ENCODE peak calls at places on chromosome 7, in seven cellular contexts. L is endodermal cell, A is heart left ventricle, Q is tibial artery, G is BE2C, S is fibroblast of lung, E is A549. H is an unnamed sample.
A peak's percentile ranks its signal among the peaks of the same experiment; 100 is the strongest.

GRCh38 chr7:136709876-136710275 is 158.6 kb upstream of the CHRM2 start:
- DNase-seq in L (no peak), A (no peak), Q (no peak), G (peak; percentile 15), S (no peak), E (no peak), H (no peak)

GRCh38 chr7:15554081-15554480 is 7.7 kb downstream of the AGMO start:
- DNase-seq in L (no peak), A (no peak), Q (no peak), G (no peak), S (peak; percentile 38), E (no peak), H (no peak)

GRCh38 chr7:12064716-12065115 is 146.4 kb upstream of the TMEM106B start:
- DNase-seq in L (no peak), A (no peak), Q (no peak), G (no peak), S (peak; percentile 6), E (no peak), H (no peak)

GRCh38 chr7:39985398-39985918 is 35.4 kb downstream of the CDK13 start:
- DNase-seq in L (no peak), A (no peak), Q (no peak), G (no peak), S (no peak), E (no peak), H (no peak)

GRCh38 chr7:117122536-117122935 is 169.2 kb downstream of the ST7 start:
- DNase-seq in L (no peak), A (no peak), Q (no peak), G (no peak), S (no peak), E (no peak), H (no peak)

GRCh38 chr7:69739182-69739581 is 140.9 kb downstream of the AUTS2 start:
- DNase-seq in L (no peak), A (no peak), Q (no peak), G (no peak), S (peak; percentile 43), E (no peak), H (no peak)

GRCh38 chr7:32336726-32337125 is 153.5 kb downstream of the LSM5 start:
- DNase-seq in L (no peak), A (no peak), Q (no peak), G (no peak), S (no peak), E (no peak), H (no peak)

GRCh38 chr7:40499718-40500117 is 364.9 kb downstream of the SUGCT start:
- DNase-seq in L (no peak), A (no peak), Q (no peak), G (no peak), S (peak; percentile 66), E (no peak), H (no peak)

GRCh38 chr7:55309040-55309991 is 55.8 kb upstream of the LANCL2 start:
- DNase-seq in L (no peak), A (no peak), Q (no peak), G (no peak), S (peak; percentile 19), E (no peak), H (no peak)

GRCh38 chr7:129958643-129959479 is 6.1 kb upstream of the UBE2H start:
- DNase-seq in L (peak; percentile 56), A (peak; percentile 32), Q (no peak), G (peak; percentile 72), S (peak; percentile 79), E (peak; percentile 90), H (peak; percentile 85)

GRCh38 chr7:145919712-145920111 is 196.9 kb upstream of the CNTNAP2 start:
- DNase-seq in L (no peak), A (no peak), Q (no peak), G (no peak), S (no peak), E (no peak), H (no peak)

GRCh38 chr7:145916776-145917175 is 199.8 kb upstream of the CNTNAP2 start:
- DNase-seq in L (no peak), A (no peak), Q (no peak), G (no peak), S (no peak), E (no peak), H (no peak)

GRCh38 chr7:145909956-145910611 is 206.5 kb upstream of the CNTNAP2 start:
- DNase-seq in L (no peak), A (no peak), Q (no peak), G (no peak), S (no peak), E (no peak), H (no peak)

GRCh38 chr7:145915679-145916078 is 200.9 kb upstream of the CNTNAP2 start:
- DNase-seq in L (no peak), A (no peak), Q (no peak), G (no peak), S (no peak), E (no peak), H (no peak)
- TF ChIP-seq CTCF in L (no peak), A (no peak), Q (no peak), G (no peak), S (no peak), E (no peak), H (no peak)

GRCh38 chr7:105389090-105389650 is 449 bp upstream of the SRPK2 start:
- DNase-seq in L (peak; percentile 81), A (peak; percentile 41), Q (peak; percentile 68), G (peak; percentile 70), S (peak; percentile 56), E (peak; percentile 89), H (peak; percentile 68)

GRCh38 chr7:105388373-105389089 is at the start of gene SRPK2:
- DNase-seq in L (peak; percentile 93), A (peak; percentile 80), Q (peak; percentile 83), G (peak; percentile 90), S (peak; percentile 70), E (peak; percentile 78), H (peak; percentile 86)

GRCh38 chr7:105391429-105391828 is 2.7 kb upstream of the SRPK2 start:
- DNase-seq in L (no peak), A (no peak), Q (no peak), G (no peak), S (no peak), E (no peak), H (no peak)

GRCh38 chr7:105389889-105390288 is 1.2 kb upstream of the SRPK2 start:
- DNase-seq in L (no peak), A (no peak), Q (no peak), G (no peak), S (no peak), E (no peak), H (no peak)

GRCh38 chr7:105387621-105388372 is 924 bp downstream of the SRPK2 start:
- DNase-seq in L (peak; percentile 83), A (peak; percentile 60), Q (peak; percentile 69), G (peak; percentile 82), S (peak; percentile 54), E (peak; percentile 71), H (peak; percentile 68)
- TF ChIP-seq CTCF in L (no peak), A (no peak), Q (no peak), G (no peak), S (no peak), E (no peak), H (no peak)

GRCh38 chr7:36388423-36388822 is 1.2 kb upstream of the ANLN start:
- DNase-seq in L (no peak), A (no peak), Q (no peak), G (no peak), S (no peak), E (no peak), H (no peak)

GRCh38 chr7:36387437-36388345 is 2.0 kb upstream of the ANLN start:
- DNase-seq in L (no peak), A (no peak), Q (no peak), G (no peak), S (no peak), E (peak; percentile 31), H (no peak)

GRCh38 chr7:36389371-36390198 is at the start of gene ANLN:
- DNase-seq in L (peak; percentile 97), A (peak; percentile 91), Q (peak; percentile 97), G (peak; percentile 93), S (peak; percentile 94), E (peak; percentile 93), H (peak; percentile 95)

GRCh38 chr7:36391436-36392198 is 2.0 kb downstream of the ANLN start:
- DNase-seq in L (no peak), A (no peak), Q (no peak), G (no peak), S (no peak), E (no peak), H (no peak)

DNA sequence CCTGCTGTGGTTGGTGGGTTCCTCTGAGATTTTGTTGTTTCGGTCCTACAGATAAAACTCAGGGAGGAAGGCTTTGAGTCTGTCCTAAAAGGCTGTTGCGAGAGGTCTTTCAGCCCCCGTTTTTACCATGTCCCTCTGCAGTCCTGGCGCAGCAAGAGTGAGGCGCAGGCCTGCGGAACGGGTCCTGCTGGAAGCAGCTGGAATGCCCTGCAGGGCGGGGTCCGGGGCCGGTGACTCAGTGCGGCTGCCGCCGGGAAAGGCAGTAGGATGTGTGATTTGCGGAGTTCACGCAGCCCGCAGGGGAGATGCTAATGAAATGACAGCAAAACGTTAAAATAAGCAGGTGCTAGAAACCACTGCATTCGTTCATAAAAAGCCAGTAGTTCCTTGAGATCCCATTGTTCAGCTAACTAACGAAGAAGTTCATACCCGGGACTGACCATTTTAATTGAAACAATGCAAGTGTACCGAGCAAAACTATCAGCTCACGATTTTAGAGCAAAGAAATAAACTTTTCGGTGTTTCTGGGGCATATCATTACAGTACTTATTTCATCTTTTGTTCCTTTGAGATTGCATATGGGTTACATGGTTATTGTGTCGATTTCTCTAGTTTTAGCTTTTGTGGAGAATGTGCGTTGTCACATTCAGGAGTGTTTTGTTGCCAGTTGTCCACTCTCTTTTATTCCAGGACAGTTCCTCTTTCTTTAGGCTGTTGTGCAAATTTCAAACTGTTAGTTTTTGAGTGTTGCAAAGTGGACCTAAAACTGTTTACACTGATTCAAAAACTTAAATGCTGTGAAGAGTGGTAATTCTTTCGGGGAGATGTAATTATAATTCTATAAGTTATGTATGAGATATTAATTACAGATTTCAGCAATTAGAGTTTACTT is 783 bp downstream of the ANLN start:
- DNase-seq in L (peak; percentile 97), A (peak; percentile 39), Q (peak; percentile 74), G (peak; percentile 93), S (peak; percentile 90), E (peak; percentile 88), H (peak; percentile 62)
- TF ChIP-seq CTCF in L (peak; percentile 20), A (no peak), Q (no peak), G (no peak), S (no peak), E (no peak), H (no peak)

DNA sequence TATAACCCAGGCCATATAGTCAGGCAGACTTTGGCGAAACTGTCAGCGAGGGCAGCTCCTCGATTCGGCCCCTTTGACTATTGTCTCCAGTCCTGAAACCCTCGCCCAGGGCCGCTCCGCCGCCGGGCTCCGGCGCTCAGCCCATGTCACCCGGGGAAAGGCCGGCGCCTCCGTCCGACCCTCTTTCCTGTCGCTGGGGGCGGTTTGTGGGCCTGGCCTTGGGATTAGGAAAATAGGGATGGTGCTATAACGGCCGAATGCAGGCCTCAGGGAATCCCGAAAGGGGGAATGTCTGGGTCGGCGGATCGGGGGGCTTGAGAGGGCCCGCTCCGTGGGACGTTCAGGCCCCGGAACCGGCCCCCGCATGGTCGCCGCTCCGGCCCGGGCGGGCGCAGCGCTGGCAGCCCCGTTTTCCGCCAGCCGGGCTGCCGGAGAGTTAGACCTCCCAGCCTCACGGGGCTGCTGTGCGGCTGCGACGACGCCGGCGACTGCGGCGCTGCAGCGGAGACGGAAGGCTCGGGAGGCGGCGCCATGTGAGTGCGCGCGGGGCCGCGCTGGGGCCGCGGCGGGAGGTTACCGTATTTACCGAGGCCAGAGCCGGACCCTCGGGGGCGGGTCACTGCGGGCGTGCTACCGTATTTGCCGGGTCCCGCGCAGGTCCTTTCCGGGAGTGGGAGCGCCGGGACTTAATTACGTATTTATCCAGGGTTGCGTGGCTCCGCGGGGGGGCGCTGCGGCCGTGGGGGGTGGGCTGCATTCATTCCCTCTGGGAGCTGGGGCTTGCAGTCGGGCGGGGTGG is 25.9 kb downstream of the ZNF775 start:
- DNase-seq in L (peak; percentile 94), A (peak; percentile 91), Q (peak; percentile 93), G (peak; percentile 90), S (peak; percentile 91), E (peak; percentile 84), H (peak; percentile 95)
- TF ChIP-seq CTCF in L (peak; percentile 12), A (peak; percentile 12), Q (no peak), G (no peak), S (no peak), E (peak; percentile 35), H (no peak)